ENCODE peak calls at places on chromosomes 7 and 10, in six cellular contexts. F, M, P, J, A and S are unnamed samples.

GRCh38 chr7:4144801-4145470 is 537.2 kb upstream of the FOXK1 start:
- DNase-seq in F (peak; percentile 54), M (peak; percentile 54), P (peak; percentile 42), J (peak; percentile 81), A (no peak), S (peak; percentile 8)

GRCh38 chr10:131915484-131915883 is 14.7 kb downstream of the PPP2R2D start:
- DNase-seq in F (no peak), M (no peak), P (no peak), J (no peak), A (no peak), S (no peak)

GRCh38 chr10:93376372-93377296 is 105.5 kb downstream of the MYOF start:
- DNase-seq in F (no peak), M (peak; percentile 53), P (no peak), J (no peak), A (peak; percentile 82), S (peak; percentile 94)

GRCh38 chr7:20858913-20859312 is 72.2 kb upstream of the SP8 start:
- DNase-seq in F (no peak), M (no peak), P (no peak), J (no peak), A (no peak), S (no peak)

GRCh38 chr7:28096713-28097112 is 83.9 kb downstream of the JAZF1 start:
- DNase-seq in F (no peak), M (peak; percentile 55), P (no peak), J (no peak), A (peak; percentile 79), S (peak; percentile 85)

GRCh38 chr7:98420966-98421612 is 20.2 kb upstream of the BAIAP2L1 start:
- DNase-seq in F (no peak), M (peak; percentile 79), P (peak; percentile 22), J (peak; percentile 77), A (peak; percentile 93), S (peak; percentile 29)

GRCh38 chr7:50531928-50532327 is 33.3 kb downstream of the DDC start:
- DNase-seq in F (no peak), M (no peak), P (no peak), J (no peak), A (no peak), S (no peak)

GRCh38 chr10:110765513-110766375 is 106.0 kb upstream of the PDCD4 start:
- DNase-seq in F (no peak), M (no peak), P (no peak), J (no peak), A (no peak), S (no peak)

GRCh38 chr10:74282151-74282852 is 131.3 kb downstream of the ADK start:
- DNase-seq in F (no peak), M (no peak), P (no peak), J (no peak), A (no peak), S (peak; percentile 60)

GRCh38 chr10:80279146-80279545 is 10.3 kb downstream of the MAT1A start:
- DNase-seq in F (no peak), M (no peak), P (no peak), J (no peak), A (no peak), S (no peak)

GRCh38 chr10:123069271-123069670 is 60.5 kb downstream of the ACADSB start:
- DNase-seq in F (no peak), M (no peak), P (no peak), J (no peak), A (no peak), S (no peak)
- TF ChIP-seq CTCF in F (no peak), M (no peak), P (no peak), J (no peak), A (no peak), S (no peak)

DNA sequence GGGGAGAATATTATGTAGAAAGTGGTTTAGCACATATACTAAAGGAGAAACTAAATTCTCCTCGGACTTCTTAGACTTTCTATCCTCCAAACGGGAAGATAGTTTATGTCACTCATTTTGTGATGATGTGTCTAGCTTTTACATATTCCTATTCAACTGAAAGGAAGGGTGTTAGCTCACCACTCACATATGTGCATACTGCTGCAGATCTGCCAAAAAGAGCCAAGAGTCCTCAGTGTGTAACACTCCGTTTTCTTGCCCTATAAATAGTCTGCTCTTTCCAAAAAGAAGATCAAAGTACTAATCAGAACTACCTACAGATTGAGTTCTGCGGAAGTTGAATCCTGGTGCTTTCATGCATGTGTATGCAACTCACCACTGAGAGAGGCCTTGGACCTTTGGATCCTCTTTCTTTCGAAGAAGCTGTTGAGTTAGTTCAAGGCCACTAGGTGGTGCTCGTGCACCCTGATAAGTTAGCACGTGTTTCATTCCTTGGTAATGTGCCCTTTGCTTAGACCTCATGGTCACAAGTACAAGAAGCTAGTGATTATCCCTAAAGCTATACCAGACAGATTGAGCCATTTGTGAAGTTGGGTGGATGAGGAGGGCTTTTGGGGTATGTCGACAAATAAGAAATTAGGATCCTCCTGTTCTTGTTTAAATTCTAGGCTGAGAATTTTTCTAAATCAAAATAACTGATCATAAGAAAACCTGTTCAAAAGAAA is 14.1 kb downstream of the YAE1 start:
- DNase-seq in F (peak; percentile 67), M (peak; percentile 75), P (peak; percentile 70), J (peak; percentile 75), A (peak; percentile 78), S (peak; percentile 98)
- TF ChIP-seq CTCF in F (peak; percentile 83), M (peak; percentile 85), P (peak; percentile 90), J (peak; percentile 93), A (peak; percentile 90), S (peak; percentile 81)

GRCh38 chr7:113013761-113014449 is 72.7 kb downstream of the GPR85 start:
- DNase-seq in F (peak; percentile 20), M (no peak), P (no peak), J (no peak), A (peak; percentile 13), S (no peak)

GRCh38 chr7:113010377-113010776 is 76.2 kb downstream of the GPR85 start:
- DNase-seq in F (no peak), M (no peak), P (no peak), J (no peak), A (no peak), S (no peak)

DNA sequence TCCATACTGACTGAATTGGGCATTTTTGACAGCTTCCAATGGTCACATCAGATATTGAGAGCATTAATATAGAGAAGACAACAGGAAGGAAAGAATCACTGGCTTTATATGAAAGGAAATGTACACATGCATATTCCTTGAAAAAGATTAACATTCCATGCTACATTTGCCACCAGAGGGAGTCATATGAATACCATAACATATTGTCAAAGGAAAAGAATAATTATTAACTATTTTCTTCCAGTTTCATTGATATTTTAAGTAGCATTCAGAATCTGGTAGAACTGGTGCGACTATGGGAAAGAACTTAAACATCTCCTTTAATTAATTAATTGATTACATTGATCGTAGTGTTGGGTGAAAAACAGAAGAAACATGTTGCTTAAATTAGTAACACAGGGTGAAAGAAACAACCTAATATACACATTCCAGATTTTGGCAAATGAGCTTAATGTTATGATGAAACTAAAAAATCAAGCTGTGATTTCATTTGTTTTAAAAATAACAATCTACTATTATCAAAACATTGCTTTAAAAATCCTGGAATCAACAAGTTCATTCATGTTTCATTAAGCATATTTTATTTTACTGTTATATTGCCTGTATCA is 71.5 kb downstream of the GPR85 start:
- DNase-seq in F (no peak), M (no peak), P (no peak), J (no peak), A (peak; percentile 14), S (peak; percentile 63)
- TF ChIP-seq CTCF in F (peak; percentile 45), M (peak; percentile 67), P (peak; percentile 55), J (peak; percentile 70), A (peak; percentile 46), S (peak; percentile 60)

GRCh38 chr7:146119016-146119415 is 2.4 kb downstream of the CNTNAP2 start:
- DNase-seq in F (no peak), M (no peak), P (no peak), J (no peak), A (no peak), S (peak; percentile 2)
- TF ChIP-seq CTCF in F (no peak), M (no peak), P (no peak), J (no peak), A (no peak), S (no peak)

DNA sequence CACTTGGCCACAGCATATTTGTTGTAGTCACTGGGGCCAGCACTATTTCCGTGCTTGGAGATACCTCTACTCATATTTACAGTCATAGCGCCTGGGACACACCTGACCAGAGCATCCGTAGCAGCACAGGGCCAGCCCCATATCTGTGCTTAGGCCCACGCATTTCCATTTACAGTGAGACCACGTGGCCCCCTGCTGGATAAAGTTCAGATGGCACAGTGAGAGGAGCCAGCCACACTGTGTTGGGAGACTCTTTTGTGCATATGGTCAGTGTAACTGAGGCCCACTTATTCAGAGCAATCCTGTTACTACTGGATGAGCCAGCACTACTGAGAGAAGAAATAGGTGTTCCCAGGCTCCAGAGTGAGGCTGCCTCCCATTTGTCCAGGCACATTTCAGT is 455.3 kb downstream of the REEP3 start:
- DNase-seq in F (no peak), M (peak; percentile 60), P (no peak), J (no peak), A (peak; percentile 11), S (peak; percentile 35)
- TF ChIP-seq CTCF in F (peak; percentile 40), M (peak; percentile 81), P (peak; percentile 51), J (peak; percentile 74), A (no peak), S (peak; percentile 59)

GRCh38 chr7:36132025-36132424 is 21.0 kb upstream of the EEPD1 start:
- DNase-seq in F (no peak), M (no peak), P (no peak), J (no peak), A (no peak), S (no peak)
- TF ChIP-seq CTCF in F (no peak), M (no peak), P (peak; percentile 11), J (no peak), A (no peak), S (no peak)

GRCh38 chr10:133183646-133184378 is 23.8 kb downstream of the KNDC1 start:
- DNase-seq in F (peak; percentile 42), M (no peak), P (no peak), J (no peak), A (no peak), S (no peak)

GRCh38 chr10:133180915-133181639 is 21.1 kb downstream of the KNDC1 start:
- DNase-seq in F (peak; percentile 52), M (no peak), P (no peak), J (no peak), A (no peak), S (no peak)

GRCh38 chr10:133180192-133180914 is 20.3 kb downstream of the KNDC1 start:
- DNase-seq in F (no peak), M (no peak), P (no peak), J (no peak), A (no peak), S (no peak)

GRCh38 chr10:133182791-133183645 is 23.0 kb downstream of the KNDC1 start:
- DNase-seq in F (peak; percentile 52), M (no peak), P (no peak), J (no peak), A (no peak), S (no peak)

DNA sequence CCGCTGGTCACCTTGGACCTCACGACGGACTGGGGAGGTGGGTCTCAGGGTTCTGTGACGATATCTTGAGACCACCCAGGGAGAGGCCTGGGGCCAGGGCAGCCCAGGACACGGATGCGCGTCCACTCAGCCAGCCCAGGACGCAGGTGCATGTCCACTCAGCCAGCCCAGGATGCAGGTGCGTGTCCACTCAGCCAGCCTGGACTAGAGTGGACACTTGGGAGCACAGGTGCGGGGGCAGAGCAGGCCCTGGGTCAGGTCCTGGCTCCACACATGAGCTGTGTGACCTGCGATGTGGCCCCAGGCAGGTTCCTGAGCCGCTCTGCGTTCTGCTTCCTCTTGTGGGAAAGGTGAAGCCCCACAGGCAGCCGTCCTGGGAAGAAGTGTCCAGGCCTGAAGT is 22.2 kb downstream of the KNDC1 start:
- DNase-seq in F (peak; percentile 57), M (no peak), P (no peak), J (no peak), A (no peak), S (no peak)
- TF ChIP-seq CTCF in F (no peak), M (no peak), P (no peak), J (no peak), A (no peak), S (no peak)